ENCODE peak calls at places on chromosomes 7 and 10, in four cellular contexts. Z is AG10803; F is CD8-positive, alpha-beta memory T cell; T is posterior vena cava. U is an unnamed sample.

GRCh38 chr7:20778063-20778721 is 8.5 kb downstream of the SP8 start:
- DNase-seq in Z (no peak), F (no peak), T (no peak), U (peak)

GRCh38 chr10:71647526-71648354 is 71.8 kb downstream of the C10orf105 start:
- DNase-seq in Z (peak), F (no peak), T (no peak), U (peak)

GRCh38 chr7:55534262-55534915 is 37.9 kb downstream of the VOPP1 start:
- DNase-seq in Z (peak), F (peak), T (peak), U (no peak)

GRCh38 chr7:77413861-77414424 is 2.2 kb downstream of the GSAP start:
- DNase-seq in Z (no peak), F (no peak), T (no peak), U (no peak)

GRCh38 chr7:45186261-45186813 is 28.7 kb downstream of the RAMP3 start:
- DNase-seq in Z (no peak), F (no peak), T (no peak), U (peak)

GRCh38 chr7:158023563-158024350 is 563.9 kb downstream of the PTPRN2 start:
- DNase-seq in Z (no peak), F (no peak), T (no peak), U (no peak)

GRCh38 chr10:5861269-5862031 is 28.2 kb downstream of the ANKRD16 start:
- DNase-seq in Z (peak), F (no peak), T (no peak), U (no peak)

GRCh38 chr10:84270708-84271107 is 25.9 kb downstream of the RGR start:
- DNase-seq in Z (no peak), F (no peak), T (no peak), U (no peak)

GRCh38 chr7:143979359-143979758 is 20.8 kb upstream of the OR6B1 start:
- DNase-seq in Z (peak), F (no peak), T (no peak), U (no peak)

GRCh38 chr7:159030490-159031134 is 114.1 kb downstream of the VIPR2 start:
- DNase-seq in Z (no peak), F (no peak), T (peak), U (peak)

GRCh38 chr10:62297857-62298256 is 29.2 kb upstream of the RTKN2 start:
- DNase-seq in Z (no peak), F (no peak), T (no peak), U (no peak)

GRCh38 chr7:155953781-155954549 is 141.7 kb upstream of the SHH start:
- DNase-seq in Z (no peak), F (no peak), T (no peak), U (peak)

GRCh38 chr10:8738987-8739386 is 684.5 kb downstream of the GATA3 start:
- DNase-seq in Z (no peak), F (no peak), T (no peak), U (no peak)

GRCh38 chr7:107948645-107949442 is 54.1 kb downstream of the LAMB1 start:
- DNase-seq in Z (peak), F (no peak), T (no peak), U (no peak)

GRCh38 chr7:64544010-64544409 is 18.9 kb downstream of the ZNF680 start:
- DNase-seq in Z (no peak), F (no peak), T (no peak), U (no peak)

GRCh38 chr7:65722361-65722792 is 150.5 kb upstream of the VKORC1L1 start:
- DNase-seq in Z (peak), F (peak), T (no peak), U (peak)

GRCh38 chr7:102395620-102395957 is 574 bp upstream of the PRKRIP1 start:
- DNase-seq in Z (no peak), F (no peak), T (no peak), U (no peak)

GRCh38 chr7:139680676-139681462 is 96.9 kb downstream of the HIPK2 start:
- DNase-seq in Z (peak), F (peak), T (peak), U (no peak)

GRCh38 chr10:94108200-94108599 is 114.5 kb downstream of the PLCE1 start:
- DNase-seq in Z (peak), F (no peak), T (no peak), U (no peak)

GRCh38 chr10:122460891-122461293 is 461 bp upstream of the HTRA1 start:
- DNase-seq in Z (no peak), F (no peak), T (no peak), U (no peak)

GRCh38 chr10:132192991-132193670 is 6.4 kb downstream of the DPYSL4 start:
- DNase-seq in Z (no peak), F (peak), T (peak), U (no peak)

GRCh38 chr7:29344334-29344978 is 149.9 kb downstream of the CHN2 start:
- DNase-seq in Z (no peak), F (no peak), T (no peak), U (no peak)

GRCh38 chr7:88183051-88183450 is 36.8 kb downstream of the SRI start:
- DNase-seq in Z (no peak), F (no peak), T (no peak), U (no peak)

GRCh38 chr10:5343561-5343960 is 21.2 kb upstream of the UCN3 start:
- DNase-seq in Z (no peak), F (no peak), T (no peak), U (no peak)

GRCh38 chr7:78020874-78021249 is 222.3 kb downstream of the PHTF2 start:
- DNase-seq in Z (peak), F (no peak), T (no peak), U (no peak)

GRCh38 chr7:22765609-22766008 is 38.6 kb downstream of the IL6 start:
- DNase-seq in Z (no peak), F (no peak), T (no peak), U (no peak)

GRCh38 chr10:74058658-74059057 is 60.7 kb downstream of the VCL start:
- DNase-seq in Z (peak), F (no peak), T (no peak), U (no peak)

GRCh38 chr7:100604078-100604975 is 2.2 kb downstream of the PCOLCE start:
- DNase-seq in Z (peak), F (peak), T (peak), U (peak)

GRCh38 chr7:42661312-42661711 is 250.6 kb downstream of the C7orf25 start:
- DNase-seq in Z (peak), F (no peak), T (no peak), U (no peak)

GRCh38 chr10:86345296-86346168 is 21.1 kb downstream of the GRID1 start:
- DNase-seq in Z (peak), F (peak), T (peak), U (no peak)

GRCh38 chr7:141698247-141699015 is 3.5 kb downstream of the DENND11 start:
- DNase-seq in Z (no peak), F (no peak), T (no peak), U (no peak)

GRCh38 chr10:89373916-89374711 is 3.7 kb upstream of the IFIT1B start:
- DNase-seq in Z (peak), F (no peak), T (peak), U (no peak)

GRCh38 chr10:87054373-87055295 is 34.5 kb downstream of the FAM25A start:
- DNase-seq in Z (peak), F (no peak), T (no peak), U (peak)

GRCh38 chr7:37942934-37943610 is 22.6 kb downstream of the EPDR1 start:
- DNase-seq in Z (no peak), F (no peak), T (peak), U (peak)

GRCh38 chr10:112958275-112958995 is 8.4 kb downstream of the TCF7L2 start:
- DNase-seq in Z (peak), F (no peak), T (no peak), U (no peak)

GRCh38 chr7:12590559-12590958 is 20.0 kb downstream of the SCIN start:
- DNase-seq in Z (no peak), F (no peak), T (no peak), U (no peak)

GRCh38 chr10:10677479-10677878 is 340.2 kb upstream of the CELF2 start:
- DNase-seq in Z (peak), F (no peak), T (peak), U (peak)

GRCh38 chr7:69738396-69738889 is 140.2 kb downstream of the AUTS2 start:
- DNase-seq in Z (peak), F (no peak), T (no peak), U (peak)

GRCh38 chr10:34024708-34025425 is 690.4 kb upstream of the NRP1 start:
- DNase-seq in Z (no peak), F (no peak), T (no peak), U (no peak)

U was measured in ecto neural progenitor cell.